ENCODE peak calls at places on chromosomes 3 and 15, in ten cellular contexts. W, T, S, D, K, B, V, I, A and H are unnamed samples.

GRCh38 chr3:123202451-123202850 is 708 bp downstream of the SEC22A start:
- DNase-seq in D (no peak), W (no peak), V (no peak), K (no peak), I (no peak), S (no peak), B (no peak), T (no peak), A (no peak), H (peak; percentile 37)

GRCh38 chr15:66405605-66406004 is 18.9 kb downstream of the MAP2K1 start:
- DNase-seq in K (no peak), A (no peak), S (no peak), T (no peak), B (no peak), D (no peak), W (no peak), I (no peak), V (no peak), H (no peak)

GRCh38 chr3:177491301-177492031 is 294.2 kb upstream of the TBL1XR1 start:
- DNase-seq in K (no peak), W (no peak), V (no peak), D (no peak), I (no peak), T (no peak), A (no peak), B (peak; percentile 46), S (peak; percentile 21), H (no peak)

GRCh38 chr3:188964957-188965356 is 206.8 kb upstream of the TPRG1 start:
- DNase-seq in V (no peak), B (no peak), W (no peak), A (no peak), I (no peak), S (no peak), T (no peak), D (no peak), K (no peak), H (no peak)

GRCh38 chr3:38521391-38521987 is 25.3 kb downstream of the EXOG start:
- DNase-seq in T (peak; percentile 49), D (peak; percentile 54), A (peak; percentile 79), W (no peak), I (no peak), S (peak; percentile 29), K (peak; percentile 59), V (peak; percentile 65), B (peak; percentile 54), H (peak; percentile 78)

GRCh38 chr3:106825962-106826605 is 551.2 kb upstream of the CCDC54 start:
- DNase-seq in A (no peak), D (no peak), S (no peak), W (no peak), V (no peak), T (no peak), B (no peak), K (no peak), I (no peak), H (peak; percentile 57)

GRCh38 chr3:84724877-84725276 is 233.9 kb upstream of the CADM2 start:
- DNase-seq in W (peak; percentile 6), D (no peak), S (no peak), K (no peak), I (no peak), A (no peak), T (no peak), V (no peak), B (peak; percentile 90), H (no peak)

GRCh38 chr15:50542051-50542450 is 4.4 kb downstream of the USP50 start:
- DNase-seq in S (no peak), K (no peak), T (peak; percentile 83), D (no peak), A (no peak), B (no peak), V (no peak), W (no peak), I (no peak), H (no peak)

GRCh38 chr3:32288819-32289218 is 50.3 kb downstream of the CMTM8 start:
- DNase-seq in S (no peak), B (no peak), I (no peak), D (no peak), W (no peak), V (no peak), A (no peak), T (no peak), K (no peak), H (no peak)